ENCODE peak calls at places on chromosomes 12 and 14, in seven cellular contexts. One of them, this sample, is unnamed. For H3K4me1, the result is how much of the 10 kb centered on the place peaks cover.

GRCh38 chr14:36605506-36605857 is 23.1 kb upstream of the NKX2-8 start:
- DNase-seq in upper lobe of right lung: no peak
- DNase-seq in tibial artery: no peak
- DNase-seq in MM.1S: no peak
- DNase-seq in endothelial cell of umbilical vein: no peak
- DNase-seq in fibroblast of lung: no peak
- DNase-seq in IMR-90: no peak
- DNase-seq in this sample: peak

GRCh38 chr14:76546426-76547221 is 170.7 kb downstream of the ESRRB start:
- DNase-seq in upper lobe of right lung: no peak
- DNase-seq in tibial artery: no peak
- DNase-seq in MM.1S: no peak
- DNase-seq in endothelial cell of umbilical vein: peak
- DNase-seq in fibroblast of lung: no peak
- DNase-seq in IMR-90: no peak
- DNase-seq in this sample: peak

GRCh38 chr12:39176376-39176775 is 266.5 kb downstream of the KIF21A start:
- DNase-seq in upper lobe of right lung: no peak
- DNase-seq in tibial artery: no peak
- DNase-seq in MM.1S: no peak
- DNase-seq in endothelial cell of umbilical vein: no peak
- DNase-seq in fibroblast of lung: no peak
- DNase-seq in IMR-90: no peak
- DNase-seq in this sample: no peak

GRCh38 chr12:56628671-56629458 is 1.3 kb downstream of the BAZ2A start:
- DNase-seq in upper lobe of right lung: peak
- DNase-seq in tibial artery: peak
- DNase-seq in MM.1S: peak
- DNase-seq in endothelial cell of umbilical vein: peak
- DNase-seq in fibroblast of lung: peak
- DNase-seq in IMR-90: peak
- DNase-seq in this sample: peak

GRCh38 chr12:116299548-116300150 is 22.2 kb upstream of the MED13L start:
- DNase-seq in upper lobe of right lung: no peak
- DNase-seq in tibial artery: no peak
- DNase-seq in MM.1S: no peak
- DNase-seq in endothelial cell of umbilical vein: no peak
- DNase-seq in fibroblast of lung: peak
- DNase-seq in IMR-90: peak
- DNase-seq in this sample: no peak

GRCh38 chr12:49017764-49018281 is 753 bp downstream of the PRKAG1 start:
- DNase-seq in upper lobe of right lung: no peak
- DNase-seq in tibial artery: no peak
- DNase-seq in MM.1S: no peak
- DNase-seq in endothelial cell of umbilical vein: peak
- DNase-seq in fibroblast of lung: peak
- DNase-seq in IMR-90: peak
- DNase-seq in this sample: peak

GRCh38 chr14:90299408-90299807 is 32.3 kb downstream of the NRDE2 start:
- DNase-seq in upper lobe of right lung: no peak
- DNase-seq in tibial artery: no peak
- DNase-seq in MM.1S: no peak
- DNase-seq in endothelial cell of umbilical vein: no peak
- DNase-seq in fibroblast of lung: no peak
- DNase-seq in IMR-90: no peak
- DNase-seq in this sample: no peak

GRCh38 chr12:7112041-7112440 is 3.0 kb upstream of the C1RL start:
- DNase-seq in upper lobe of right lung: no peak
- DNase-seq in tibial artery: peak
- DNase-seq in MM.1S: no peak
- DNase-seq in endothelial cell of umbilical vein: no peak
- DNase-seq in fibroblast of lung: no peak
- DNase-seq in IMR-90: no peak
- DNase-seq in this sample: no peak

GRCh38 chr14:22433059-22433458 is 156.0 kb downstream of the DAD1 start:
- DNase-seq in upper lobe of right lung: no peak
- DNase-seq in tibial artery: no peak
- DNase-seq in MM.1S: no peak
- DNase-seq in endothelial cell of umbilical vein: no peak
- DNase-seq in fibroblast of lung: no peak
- DNase-seq in IMR-90: no peak
- DNase-seq in this sample: no peak

GRCh38 chr12:131869871-131870418 is 24.5 kb upstream of the ULK1 start:
- DNase-seq in upper lobe of right lung: no peak
- DNase-seq in tibial artery: no peak
- DNase-seq in MM.1S: no peak
- DNase-seq in endothelial cell of umbilical vein: peak
- DNase-seq in fibroblast of lung: peak
- DNase-seq in IMR-90: peak
- DNase-seq in this sample: peak

GRCh38 chr12:69821441-69822204 is 3.4 kb upstream of the MYRFL start:
- DNase-seq in upper lobe of right lung: no peak
- DNase-seq in tibial artery: no peak
- DNase-seq in MM.1S: no peak
- DNase-seq in endothelial cell of umbilical vein: peak
- DNase-seq in fibroblast of lung: peak
- DNase-seq in IMR-90: peak
- DNase-seq in this sample: peak

GRCh38 chr14:38121280-38121679 is 86.4 kb upstream of the SSTR1 start:
- DNase-seq in upper lobe of right lung: no peak
- DNase-seq in tibial artery: no peak
- DNase-seq in MM.1S: no peak
- DNase-seq in endothelial cell of umbilical vein: peak
- DNase-seq in fibroblast of lung: no peak
- DNase-seq in IMR-90: no peak
- DNase-seq in this sample: no peak
- H3K4me1 ChIP-seq in upper lobe of right lung: under half
- H3K4me1 ChIP-seq in tibial artery: under half
- H3K4me1 ChIP-seq in MM.1S: under half
- H3K4me1 ChIP-seq in endothelial cell of umbilical vein: under half
- H3K4me1 ChIP-seq in fibroblast of lung: under half
- H3K4me1 ChIP-seq in IMR-90: under half
- H3K4me1 ChIP-seq in this sample: under half

DNA sequence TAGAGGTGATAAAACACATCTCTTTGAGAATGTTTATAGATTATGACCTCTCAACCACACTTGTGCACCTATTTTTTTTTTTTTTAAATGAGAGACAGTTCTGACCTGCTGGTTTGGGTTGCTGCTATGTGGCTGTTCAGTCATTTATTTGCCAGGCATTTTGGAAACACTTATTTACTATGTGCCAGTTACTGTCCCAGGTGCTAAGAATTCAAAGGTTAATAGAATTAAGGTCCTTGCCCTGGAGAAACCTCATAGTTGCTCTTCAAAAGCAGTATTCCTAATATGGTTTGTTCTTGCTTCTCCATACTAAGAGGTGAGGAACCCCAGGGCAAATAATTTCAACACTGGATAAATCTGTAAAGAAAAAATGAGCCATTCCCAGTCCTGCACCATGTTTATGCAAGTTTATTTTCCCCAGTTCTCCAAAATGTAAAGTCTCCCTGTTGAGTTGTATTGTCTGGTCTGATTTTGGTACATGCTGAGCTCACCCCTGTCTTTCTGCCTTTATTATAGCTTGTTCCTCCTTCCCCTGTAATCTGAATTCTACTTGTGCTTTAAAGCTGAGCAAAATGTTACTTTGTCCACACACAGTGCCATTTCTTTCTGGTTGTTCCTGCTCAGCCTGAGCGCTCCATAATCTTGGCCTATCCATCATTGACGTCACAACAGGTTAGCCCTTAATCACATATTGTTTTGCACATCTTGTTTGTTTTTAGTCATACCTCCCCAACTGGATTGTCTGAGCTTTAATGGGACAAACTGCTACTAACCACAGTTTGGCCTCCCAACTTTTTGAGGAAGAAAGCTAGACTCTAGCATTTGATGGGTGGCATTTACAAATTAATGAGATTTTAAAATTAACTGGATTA is 56.7 kb downstream of the SRGAP1 start:
- DNase-seq in upper lobe of right lung: no peak
- DNase-seq in tibial artery: no peak
- DNase-seq in MM.1S: no peak
- DNase-seq in endothelial cell of umbilical vein: no peak
- DNase-seq in fibroblast of lung: no peak
- DNase-seq in IMR-90: no peak
- DNase-seq in this sample: peak
- H3K4me1 ChIP-seq in upper lobe of right lung: under half
- H3K4me1 ChIP-seq in tibial artery: under half
- H3K4me1 ChIP-seq in MM.1S: under half
- H3K4me1 ChIP-seq in endothelial cell of umbilical vein: under half
- H3K4me1 ChIP-seq in fibroblast of lung: under half
- H3K4me1 ChIP-seq in IMR-90: under half
- H3K4me1 ChIP-seq in this sample: under half

DNA sequence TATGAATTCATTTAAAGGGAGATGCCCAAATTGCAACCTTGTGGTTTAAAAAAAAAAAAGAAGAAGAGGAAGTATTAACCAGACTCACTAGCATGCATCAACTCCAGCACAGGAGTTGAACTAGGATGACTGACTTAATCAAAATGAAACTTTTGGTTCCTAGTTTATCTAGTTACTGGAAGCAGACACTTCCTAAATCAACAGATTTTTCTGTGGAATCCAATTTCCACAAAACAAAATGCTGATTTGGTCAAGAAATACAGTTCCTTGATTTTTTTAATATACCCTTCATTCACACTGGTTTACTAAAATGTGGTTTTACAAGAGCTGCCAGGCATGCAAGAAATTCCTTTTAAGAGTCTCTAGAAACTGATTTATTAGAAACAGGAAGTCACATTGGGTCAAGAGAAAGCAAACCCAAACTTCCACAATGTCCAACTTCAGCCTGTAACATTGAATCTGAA is 41.6 kb downstream of the ITPR2 start:
- DNase-seq in upper lobe of right lung: no peak
- DNase-seq in tibial artery: no peak
- DNase-seq in MM.1S: no peak
- DNase-seq in endothelial cell of umbilical vein: no peak
- DNase-seq in fibroblast of lung: peak
- DNase-seq in IMR-90: peak
- DNase-seq in this sample: no peak
- H3K4me1 ChIP-seq in upper lobe of right lung: under half
- H3K4me1 ChIP-seq in tibial artery: under half
- H3K4me1 ChIP-seq in MM.1S: under half
- H3K4me1 ChIP-seq in endothelial cell of umbilical vein: under half
- H3K4me1 ChIP-seq in fibroblast of lung: under half
- H3K4me1 ChIP-seq in IMR-90: under half
- H3K4me1 ChIP-seq in this sample: under half

DNA sequence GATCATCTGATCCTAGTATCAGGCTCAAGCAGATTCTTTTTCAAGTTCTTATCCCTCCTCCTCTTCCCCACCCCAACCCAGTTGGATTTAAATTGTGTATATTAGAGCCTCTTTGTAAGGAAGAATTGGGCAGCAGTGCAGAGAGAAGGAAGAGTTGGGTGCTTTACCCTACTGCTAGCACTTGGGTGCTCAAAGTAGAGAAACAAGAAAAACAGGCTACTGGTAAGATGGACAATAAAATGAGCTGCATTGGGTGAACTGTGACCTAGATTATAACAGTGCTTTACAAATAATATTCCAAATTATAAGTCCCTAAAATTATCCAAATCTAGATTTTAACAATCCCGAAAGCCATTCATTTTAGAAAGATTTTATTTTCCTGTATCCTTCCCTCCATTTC is 363.4 kb upstream of the GARIN6 start:
- DNase-seq in upper lobe of right lung: no peak
- DNase-seq in tibial artery: no peak
- DNase-seq in MM.1S: no peak
- DNase-seq in endothelial cell of umbilical vein: no peak
- DNase-seq in fibroblast of lung: no peak
- DNase-seq in IMR-90: no peak
- DNase-seq in this sample: peak
- H3K4me1 ChIP-seq in upper lobe of right lung: under half
- H3K4me1 ChIP-seq in tibial artery: under half
- H3K4me1 ChIP-seq in MM.1S: under half
- H3K4me1 ChIP-seq in endothelial cell of umbilical vein: under half
- H3K4me1 ChIP-seq in fibroblast of lung: under half
- H3K4me1 ChIP-seq in IMR-90: under half
- H3K4me1 ChIP-seq in this sample: under half

DNA sequence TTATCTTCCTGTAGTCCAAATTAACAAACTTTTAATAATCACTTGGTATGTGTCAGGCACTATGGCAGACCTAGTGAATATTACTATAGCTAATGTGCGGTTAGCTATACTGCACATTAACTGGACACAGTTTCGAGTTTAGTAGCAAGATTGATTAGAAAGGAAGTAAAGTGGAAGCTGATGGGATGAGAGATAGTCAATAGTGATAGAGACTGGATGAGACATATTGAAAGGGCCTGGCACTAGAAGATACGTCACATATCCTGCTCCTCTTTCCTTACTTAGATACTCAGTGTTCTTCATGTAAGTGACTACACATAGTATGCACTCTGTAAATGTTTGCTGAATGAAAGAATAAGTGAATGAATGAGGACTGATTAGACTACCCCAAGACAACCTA is 5.5 kb downstream of the TBK1 start:
- DNase-seq in upper lobe of right lung: no peak
- DNase-seq in tibial artery: no peak
- DNase-seq in MM.1S: no peak
- DNase-seq in endothelial cell of umbilical vein: no peak
- DNase-seq in fibroblast of lung: no peak
- DNase-seq in IMR-90: no peak
- DNase-seq in this sample: no peak
- H3K4me1 ChIP-seq in upper lobe of right lung: under half
- H3K4me1 ChIP-seq in tibial artery: under half
- H3K4me1 ChIP-seq in MM.1S: under half
- H3K4me1 ChIP-seq in endothelial cell of umbilical vein: under half
- H3K4me1 ChIP-seq in fibroblast of lung: under half
- H3K4me1 ChIP-seq in IMR-90: under half
- H3K4me1 ChIP-seq in this sample: under half

This sample was measured in PC-3.